ENCODE peak calls at places on chromosomes 7 and 10, in five cellular contexts. O is fibroblast of lung, P is dorsolateral prefrontal cortex, W is psoas muscle, Y is GM06990. I is an unnamed sample.

GRCh38 chr7:148050492-148051158 is 539.9 kb upstream of the C7orf33 start:
- DNase-seq in O (no peak), P (no peak), W (no peak), Y (no peak), I (no peak)

GRCh38 chr7:37330775-37331174 is 117.9 kb downstream of the ELMO1 start:
- DNase-seq in O (no peak), P (no peak), W (no peak), Y (no peak), I (no peak)

GRCh38 chr7:77327067-77327931 is 88.8 kb downstream of the GSAP start:
- DNase-seq in O (peak; percentile 51), P (no peak), W (no peak), Y (no peak), I (no peak)

GRCh38 chr10:32144817-32145688 is 88.8 kb upstream of the KIF5B start:
- DNase-seq in O (no peak), P (no peak), W (no peak), Y (no peak), I (no peak)

GRCh38 chr10:8473205-8473604 is 418.7 kb downstream of the GATA3 start:
- DNase-seq in O (peak; percentile 26), P (no peak), W (no peak), Y (no peak), I (no peak)

GRCh38 chr10:15603446-15604011 is 116.2 kb downstream of the ITGA8 start:
- DNase-seq in O (no peak), P (no peak), W (no peak), Y (no peak), I (no peak)

GRCh38 chr10:82558208-82558607 is 683.2 kb downstream of the NRG3 start:
- DNase-seq in O (peak; percentile 20), P (no peak), W (no peak), Y (no peak), I (no peak)

GRCh38 chr10:44297963-44298362 is 86.9 kb downstream of the CXCL12 start:
- DNase-seq in O (no peak), P (no peak), W (no peak), Y (no peak), I (no peak)

GRCh38 chr7:86667732-86668131 is 24.0 kb downstream of the GRM3 start:
- DNase-seq in O (no peak), P (no peak), W (no peak), Y (no peak), I (peak; percentile 50)

GRCh38 chr10:77682408-77683087 is 44.9 kb upstream of the KCNMA1 start:
- DNase-seq in O (no peak), P (no peak), W (no peak), Y (no peak), I (no peak)

GRCh38 chr7:87345166-87345927 is at the start of gene CROT:
- DNase-seq in O (peak; percentile 95), P (peak; percentile 96), W (peak; percentile 97), Y (peak; percentile 95), I (peak; percentile 96)

GRCh38 chr10:34254596-34254995 is 560.5 kb downstream of the PARD3 start:
- DNase-seq in O (peak; percentile 82), P (no peak), W (no peak), Y (peak; percentile 55), I (no peak)

GRCh38 chr7:115632636-115633035 is 397.9 kb downstream of the TFEC start:
- DNase-seq in O (no peak), P (no peak), W (no peak), Y (no peak), I (no peak)

GRCh38 chr10:52855546-52856325 is 83.2 kb upstream of the MBL2 start:
- DNase-seq in O (no peak), P (no peak), W (no peak), Y (no peak), I (no peak)

GRCh38 chr10:48579251-48579960 is 25.5 kb downstream of the ARHGAP22 start:
- DNase-seq in O (peak; percentile 84), P (no peak), W (no peak), Y (no peak), I (no peak)

GRCh38 chr7:12685550-12685949 is 1.9 kb upstream of the ARL4A start:
- DNase-seq in O (peak; percentile 45), P (peak; percentile 37), W (no peak), Y (no peak), I (peak; percentile 66)

GRCh38 chr10:61835069-61835908 is 66.2 kb upstream of the ARID5B start:
- DNase-seq in O (peak; percentile 85), P (no peak), W (no peak), Y (peak; percentile 6), I (peak; percentile 15)

GRCh38 chr10:49037187-49037586 is 78.1 kb downstream of the VSTM4 start:
- DNase-seq in O (peak; percentile 93), P (no peak), W (no peak), Y (no peak), I (no peak)

GRCh38 chr10:131271195-131271880 is 40.2 kb downstream of the TCERG1L start:
- DNase-seq in O (no peak), P (peak; percentile 34), W (no peak), Y (no peak), I (no peak)

GRCh38 chr7:51279391-51280023 is 37.1 kb downstream of the COBL start:
- DNase-seq in O (no peak), P (no peak), W (no peak), Y (no peak), I (no peak)

GRCh38 chr10:62264702-62265436 is 3.8 kb downstream of the RTKN2 start:
- DNase-seq in O (peak; percentile 92), P (no peak), W (no peak), Y (no peak), I (no peak)

GRCh38 chr10:98045785-98046389 is 15.5 kb upstream of the CRTAC1 start:
- DNase-seq in O (peak; percentile 35), P (peak; percentile 55), W (peak; percentile 59), Y (no peak), I (peak; percentile 78)

GRCh38 chr7:1806354-1806753 is 136.3 kb downstream of the ELFN1 start:
- DNase-seq in O (no peak), P (no peak), W (no peak), Y (no peak), I (no peak)

GRCh38 chr10:89921422-89921821 is 220.0 kb downstream of the KIF20B start:
- DNase-seq in O (peak; percentile 91), P (no peak), W (no peak), Y (no peak), I (no peak)

GRCh38 chr10:43060291-43060690 is 16.6 kb upstream of the RET start:
- DNase-seq in O (no peak), P (no peak), W (peak; percentile 32), Y (no peak), I (no peak)
- H3K27me3 ChIP-seq in O (no peaks in the 10 kb centered on the region), P (peaks cover 3% of the 10 kb centered on the region), W (no peaks in the 10 kb centered on the region), Y (no peaks in the 10 kb centered on the region), I (peaks cover 86% of the 10 kb centered on the region)

GRCh38 chr7:157474685-157475084 is 137.9 kb downstream of the DNAJB6 start:
- DNase-seq in O (no peak), P (no peak), W (no peak), Y (no peak), I (peak; percentile 76)
- TF ChIP-seq CTCF in O (no peak), P (peak; percentile 17), W (peak; percentile 25), Y (peak; percentile 64), I (peak; percentile 80)

GRCh38 chr10:104659809-104660208 is 18.7 kb downstream of the SORCS3 start:
- DNase-seq in O (no peak), P (no peak), W (no peak), Y (no peak), I (no peak)
- H3K27me3 ChIP-seq in O (no peaks in the 10 kb centered on the region), P (no peaks in the 10 kb centered on the region), W (no peaks in the 10 kb centered on the region), Y (no peaks in the 10 kb centered on the region), I (no peaks in the 10 kb centered on the region)

DNA sequence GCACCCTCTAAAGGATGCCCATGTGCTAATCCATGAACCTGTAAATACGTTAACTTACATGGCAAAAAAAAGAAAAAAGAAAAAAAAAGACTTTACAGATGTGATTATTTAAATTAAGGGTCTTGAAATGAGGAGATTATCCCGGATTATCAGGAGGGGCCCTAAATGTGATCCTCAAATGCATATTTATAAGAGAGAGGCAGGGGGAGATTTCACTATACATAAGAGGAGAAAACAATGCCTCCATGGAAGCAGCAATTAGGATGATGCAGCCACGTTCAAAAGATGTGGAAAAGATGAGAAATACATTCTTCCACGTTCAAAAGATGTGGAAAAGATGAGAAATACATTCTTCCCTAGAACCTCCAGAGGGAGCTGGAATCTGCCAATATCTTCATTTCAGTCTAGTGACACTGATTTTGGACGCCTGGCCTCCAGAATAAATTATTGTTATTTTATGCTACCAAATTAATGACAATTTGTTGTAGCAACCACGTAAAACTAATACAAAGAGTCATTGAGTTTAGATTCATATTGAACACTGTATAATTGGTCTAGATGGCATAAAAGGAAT is 328.4 kb upstream of the GNAI1 start:
- DNase-seq in O (peak; percentile 3), P (no peak), W (no peak), Y (no peak), I (no peak)
- TF ChIP-seq CTCF in O (peak; percentile 61), P (peak; percentile 45), W (no peak), Y (no peak), I (peak; percentile 22)

I was measured in WERI-Rb-1.